ENCODE peak calls at places on chromosomes 16 and 17, in eight cellular contexts. N is choroid plexus epithelial cell; F is GM10248; B is stimulated activated CD4-positive, alpha-beta T cell treated with anti-CD3 and anti-CD28 coated beads, Interleukin-15, amount 100 ng/mL, for 24 hours; U is neural crest cell; D is left cardiac atrium; E is endothelial cell; O is globus pallidus. A is an unnamed sample.
A peak's percentile ranks its signal among the peaks of the same experiment; 100 is the strongest.

GRCh38 chr17:69012895-69013805 is 47.6 kb downstream of the ABCA9 start:
- DNase-seq in N (peak; percentile 25), F (no peak), B (no peak), U (no peak), D (no peak), E (no peak), O (no peak), A (peak; percentile 17)

GRCh38 chr16:57134982-57135381 is 42.6 kb downstream of the CPNE2 start:
- DNase-seq in N (no peak), F (no peak), B (peak; percentile 33), U (no peak), D (no peak), E (no peak), O (no peak), A (no peak)

GRCh38 chr17:69159418-69159817 is 17.7 kb upstream of the ABCA6 start:
- DNase-seq in N (no peak), F (no peak), B (no peak), U (no peak), D (no peak), E (no peak), O (no peak), A (no peak)

GRCh38 chr16:56787185-56787584 is 57.3 kb downstream of the NUP93 start:
- DNase-seq in N (no peak), F (no peak), B (no peak), U (no peak), D (no peak), E (no peak), O (no peak), A (no peak)

GRCh38 chr17:50989149-50989548 is 123.0 kb upstream of the TOB1 start:
- DNase-seq in N (no peak), F (no peak), B (no peak), U (no peak), D (no peak), E (no peak), O (no peak), A (no peak)

GRCh38 chr17:2343421-2343820 is 6.1 kb downstream of the SGSM2 start:
- DNase-seq in N (no peak), F (no peak), B (peak; percentile 58), U (no peak), D (no peak), E (no peak), O (no peak), A (no peak)

GRCh38 chr17:82775033-82775823 is 23.4 kb downstream of the TBCD start:
- DNase-seq in N (peak; percentile 52), F (peak; percentile 68), B (peak; percentile 53), U (peak; percentile 61), D (peak; percentile 75), E (peak; percentile 79), O (no peak), A (no peak)

GRCh38 chr17:9054611-9055010 is 33.3 kb downstream of the NTN1 start:
- DNase-seq in N (no peak), F (no peak), B (no peak), U (no peak), D (no peak), E (no peak), O (no peak), A (no peak)

GRCh38 chr16:4654946-4655590 is 30.4 kb downstream of the MGRN1 start:
- DNase-seq in N (no peak), F (no peak), B (no peak), U (no peak), D (no peak), E (no peak), O (no peak), A (no peak)

GRCh38 chr16:76653390-76654026 is 376.3 kb downstream of the CNTNAP4 start:
- DNase-seq in N (peak; percentile 38), F (peak; percentile 27), B (no peak), U (peak; percentile 15), D (no peak), E (no peak), O (peak; percentile 79), A (peak; percentile 73)

GRCh38 chr17:32563583-32563982 is 76.8 kb downstream of the CDK5R1 start:
- DNase-seq in N (no peak), F (no peak), B (no peak), U (no peak), D (no peak), E (no peak), O (no peak), A (no peak)

GRCh38 chr17:66829386-66829864 is 5.5 kb upstream of the CACNG5 start:
- DNase-seq in N (peak; percentile 84), F (peak; percentile 54), B (peak; percentile 15), U (peak; percentile 45), D (peak; percentile 39), E (peak; percentile 76), O (no peak), A (no peak)

GRCh38 chr17:51397361-51398127 is 137.2 kb downstream of the UTP18 start:
- DNase-seq in N (peak; percentile 32), F (no peak), B (no peak), U (no peak), D (no peak), E (no peak), O (no peak), A (no peak)

GRCh38 chr16:55728797-55729196 is 73.0 kb downstream of the SLC6A2 start:
- DNase-seq in N (no peak), F (no peak), B (no peak), U (no peak), D (no peak), E (no peak), O (no peak), A (no peak)

GRCh38 chr16:87723224-87723619 is 42.6 kb downstream of the KLHDC4 start:
- DNase-seq in N (peak; percentile 88), F (peak; percentile 52), B (no peak), U (no peak), D (peak; percentile 75), E (no peak), O (peak; percentile 90), A (peak; percentile 90)

GRCh38 chr17:47882247-47882646 is 13.8 kb upstream of the SP2 start:
- DNase-seq in N (no peak), F (no peak), B (no peak), U (no peak), D (no peak), E (no peak), O (no peak), A (no peak)

GRCh38 chr16:58862334-58863024 is 128.4 kb upstream of the GOT2 start:
- DNase-seq in N (no peak), F (no peak), B (no peak), U (no peak), D (no peak), E (no peak), O (no peak), A (no peak)

GRCh38 chr17:57948555-57949420 is 6.4 kb downstream of the CUEDC1 start:
- DNase-seq in N (peak; percentile 92), F (no peak), B (no peak), U (no peak), D (no peak), E (no peak), O (peak; percentile 65), A (no peak)

GRCh38 chr17:47957591-47958490 is at the start of gene PRR15L:
- DNase-seq in N (no peak), F (no peak), B (no peak), U (no peak), D (no peak), E (no peak), O (no peak), A (no peak)

GRCh38 chr17:72419866-72420774 is 299.3 kb downstream of the SOX9 start:
- DNase-seq in N (no peak), F (peak; percentile 81), B (no peak), U (no peak), D (no peak), E (no peak), O (no peak), A (no peak)

GRCh38 chr16:89565256-89565505 is 4.7 kb downstream of the RPL13 start:
- DNase-seq in N (no peak), F (no peak), B (peak; percentile 69), U (no peak), D (no peak), E (no peak), O (no peak), A (no peak)

GRCh38 chr17:39064374-39064773 is 87.1 kb downstream of the PLXDC1 start:
- DNase-seq in N (peak; percentile 14), F (no peak), B (no peak), U (no peak), D (no peak), E (no peak), O (no peak), A (no peak)

GRCh38 chr17:28725166-28725659 is 820 bp downstream of the TLCD1 start:
- DNase-seq in N (peak; percentile 58), F (no peak), B (peak; percentile 59), U (no peak), D (no peak), E (no peak), O (no peak), A (no peak)

GRCh38 chr17:2800367-2800766 is 4.1 kb downstream of the RAP1GAP2 start:
- DNase-seq in N (no peak), F (no peak), B (no peak), U (no peak), D (peak; percentile 24), E (no peak), O (no peak), A (no peak)

GRCh38 chr16:1871974-1872635 is at the start of gene MEIOB:
- DNase-seq in N (peak; percentile 19), F (peak; percentile 37), B (peak; percentile 52), U (peak; percentile 26), D (peak; percentile 34), E (peak; percentile 60), O (no peak), A (no peak)

GRCh38 chr17:74599531-74599939 is 7.5 kb upstream of the CD300LD start:
- DNase-seq in N (no peak), F (no peak), B (no peak), U (no peak), D (no peak), E (no peak), O (peak; percentile 35), A (peak; percentile 12)

GRCh38 chr17:65876985-65877384 is 314.9 kb downstream of the CEP112 start:
- DNase-seq in N (no peak), F (no peak), B (no peak), U (no peak), D (no peak), E (no peak), O (no peak), A (no peak)